ENCODE peak calls at places on chromosomes 1 and 21, in seven cellular contexts. O is PC-3, W is fibroblast of lung, Y is hepatocyte, G is H9, D is K562, N is neuronal stem cell. A is an unnamed sample.
A peak's percentile ranks its signal among the peaks of the same experiment; 100 is the strongest.

GRCh38 chr1:14954210-14954609 is 199.3 kb upstream of the TMEM51 start:
- DNase-seq in G (no peak), D (no peak), N (no peak), W (peak; percentile 56), Y (no peak), O (peak; percentile 50), A (no peak)

GRCh38 chr1:5860277-5860676 is 131.9 kb downstream of the NPHP4 start:
- DNase-seq in G (no peak), O (no peak), N (no peak), W (no peak), Y (no peak), D (no peak), A (no peak)

GRCh38 chr1:1730870-1731269 is 6.7 kb upstream of the CDK11A start:
- DNase-seq in W (no peak), G (no peak), O (no peak), D (no peak), Y (no peak), N (no peak), A (no peak)

GRCh38 chr1:912740-913301 is 10.9 kb upstream of the SAMD11 start:
- DNase-seq in D (no peak), O (no peak), G (peak; percentile 68), N (no peak), W (no peak), Y (peak; percentile 66), A (no peak)

GRCh38 chr1:241470361-241470760 is 49.2 kb downstream of the FH start:
- DNase-seq in G (no peak), O (no peak), Y (no peak), N (no peak), W (no peak), D (no peak), A (no peak)

GRCh38 chr1:17673335-17674075 is 81.6 kb upstream of the ACTL8 start:
- DNase-seq in G (no peak), O (no peak), Y (no peak), W (no peak), D (no peak), N (no peak), A (no peak)

GRCh38 chr1:95233321-95233736 is 681 bp upstream of the RWDD3 start:
- DNase-seq in N (peak; percentile 23), D (peak; percentile 22), W (peak; percentile 31), G (no peak), O (peak; percentile 27), Y (peak; percentile 60), A (no peak)

GRCh38 chr1:9559673-9560072 is 20.4 kb downstream of the SLC25A33 start:
- DNase-seq in G (no peak), O (no peak), W (no peak), N (no peak), D (no peak), Y (no peak), A (no peak)

GRCh38 chr1:201906336-201906735 is 17.6 kb downstream of the SHISA4 start:
- DNase-seq in N (no peak), W (no peak), G (no peak), O (no peak), D (no peak), Y (no peak), A (no peak)

GRCh38 chr1:206575894-206576737 is 36.1 kb downstream of the EIF2D start:
- DNase-seq in D (no peak), Y (no peak), N (no peak), O (no peak), G (no peak), W (no peak), A (no peak)

GRCh38 chr1:111234866-111235265 is 7.4 kb downstream of the CHI3L2 start:
- DNase-seq in O (peak; percentile 84), W (peak; percentile 13), G (no peak), N (no peak), Y (no peak), D (no peak), A (no peak)

GRCh38 chr1:203807211-203807610 is 11.8 kb downstream of the ZBED6 start:
- DNase-seq in W (peak; percentile 80), Y (peak; percentile 15), G (no peak), D (no peak), O (no peak), N (no peak), A (no peak)

GRCh38 chr1:170853867-170854266 is 81.5 kb upstream of the MROH9 start:
- DNase-seq in D (no peak), N (no peak), O (no peak), Y (no peak), W (no peak), G (no peak), A (no peak)

GRCh38 chr21:38234395-38235142 is 22.2 kb upstream of the KCNJ15 start:
- DNase-seq in O (peak; percentile 95), G (no peak), W (no peak), Y (peak; percentile 50), N (no peak), D (no peak), A (no peak)

GRCh38 chr1:155003766-155004351 is 1.3 kb downstream of the ZBTB7B start:
- DNase-seq in D (peak; percentile 90), W (peak; percentile 61), O (peak; percentile 59), G (peak; percentile 76), N (no peak), Y (peak; percentile 63), A (no peak)

GRCh38 chr21:45412909-45413581 is 8.1 kb downstream of the COL18A1 start:
- DNase-seq in G (no peak), O (no peak), W (no peak), D (no peak), Y (no peak), N (no peak), A (no peak)

DNA sequence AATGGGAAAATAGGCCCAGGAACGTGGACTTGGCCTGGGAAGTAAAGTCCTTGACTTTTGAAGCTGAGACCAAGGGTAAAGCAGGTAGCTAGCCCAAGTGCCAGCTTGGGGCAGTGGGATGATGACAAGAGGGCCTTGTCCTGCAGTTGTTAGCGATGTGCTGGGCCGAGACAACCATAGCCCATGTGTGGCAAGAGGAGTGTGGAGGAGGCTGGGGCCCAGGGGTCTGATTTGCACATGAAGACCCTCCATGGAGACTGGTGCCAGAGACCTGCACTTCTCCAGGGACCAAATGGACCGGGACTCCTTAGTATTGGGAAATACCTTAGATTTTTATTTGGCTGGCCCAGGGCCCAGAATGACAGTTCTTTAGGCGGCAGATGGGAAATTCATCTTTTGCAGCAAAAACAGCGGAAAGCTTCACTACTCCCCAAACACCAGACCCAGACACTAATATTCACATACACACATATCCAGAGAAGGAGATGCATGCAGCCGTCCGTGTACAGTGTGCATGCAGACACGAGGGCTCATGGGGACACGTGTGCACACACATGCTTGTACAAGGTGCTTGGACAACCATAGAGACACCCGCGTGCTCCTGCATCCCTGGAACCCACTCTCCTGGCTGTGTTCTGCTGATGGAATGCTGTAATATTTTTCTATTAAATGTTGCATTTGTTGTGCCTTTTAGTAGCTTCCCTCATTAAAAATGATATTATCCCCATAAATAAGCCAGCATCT is 78.1 kb upstream of the CSF3R start:
- DNase-seq in O (no peak), D (no peak), N (no peak), Y (no peak), W (no peak), G (peak; percentile 19), A (no peak)
- H2AFZ ChIP-seq in O (no peak overlapping the region), D (no peak overlapping the region), N (no peak overlapping the region), Y (no peak overlapping the region), W (no peak overlapping the region), G (no peak overlapping the region), A (no peak overlapping the region)

DNA sequence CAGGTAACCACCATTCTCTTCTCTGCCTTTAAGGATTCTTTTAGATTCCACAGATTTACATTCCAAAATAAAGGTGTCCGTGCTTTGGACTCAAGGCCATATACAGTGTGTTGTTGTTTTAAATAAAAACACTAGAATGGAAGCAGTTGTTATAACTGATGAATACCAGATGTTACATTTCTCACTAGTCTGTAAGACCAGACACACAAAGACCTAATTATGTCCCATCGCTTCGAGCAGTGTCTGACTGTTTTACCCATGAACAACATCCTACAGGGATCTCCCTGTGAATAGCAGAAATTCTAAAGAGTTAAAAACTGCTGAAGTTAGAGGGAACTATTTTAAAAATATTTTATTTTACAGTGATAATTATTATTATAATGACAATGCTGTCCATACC is 574.7 kb upstream of the ZP4 start:
- DNase-seq in D (no peak), G (no peak), N (no peak), W (no peak), O (no peak), Y (no peak), A (no peak)
- H2AFZ ChIP-seq in D (no peak overlapping the region), G (no peak overlapping the region), N (no peak overlapping the region), W (no peak overlapping the region), O (no peak overlapping the region), Y (no peak overlapping the region), A (no peak overlapping the region)

GRCh38 chr1:30197616-30197934 is 525.8 kb downstream of the MATN1 start:
- DNase-seq in O (no peak), N (no peak), G (no peak), D (no peak), W (peak; percentile 62), Y (no peak), A (no peak)
- H2AFZ ChIP-seq in O (no peak overlapping the region), N (no peak overlapping the region), G (no peak overlapping the region), D (no peak overlapping the region), W (no peak overlapping the region), Y (no peak overlapping the region), A (no peak overlapping the region)

GRCh38 chr1:162365284-162366041 is 11.2 kb downstream of the SPATA46 start:
- DNase-seq in Y (no peak), W (no peak), G (no peak), O (no peak), D (no peak), N (no peak), A (no peak)

GRCh38 chr1:162366671-162367070 is 10.0 kb downstream of the SPATA46 start:
- DNase-seq in N (no peak), W (no peak), Y (no peak), O (no peak), D (peak; percentile 55), G (no peak), A (no peak)

GRCh38 chr1:162363823-162364222 is 12.8 kb downstream of the SPATA46 start:
- DNase-seq in Y (no peak), D (no peak), N (no peak), G (no peak), O (no peak), W (no peak), A (no peak)

GRCh38 chr1:162366149-162366548 is 10.5 kb downstream of the SPATA46 start:
- DNase-seq in O (no peak), W (no peak), Y (no peak), N (no peak), G (no peak), D (no peak), A (no peak)

GRCh38 chr1:162364498-162364897 is 12.2 kb downstream of the SPATA46 start:
- DNase-seq in O (no peak), D (no peak), N (no peak), G (no peak), W (no peak), Y (no peak), A (no peak)
- H2AFZ ChIP-seq in O (no peak overlapping the region), D (peak overlapping the region; percentile 32), N (no peak overlapping the region), G (no peak overlapping the region), W (no peak overlapping the region), Y (no peak overlapping the region), A (no peak overlapping the region)

DNA sequence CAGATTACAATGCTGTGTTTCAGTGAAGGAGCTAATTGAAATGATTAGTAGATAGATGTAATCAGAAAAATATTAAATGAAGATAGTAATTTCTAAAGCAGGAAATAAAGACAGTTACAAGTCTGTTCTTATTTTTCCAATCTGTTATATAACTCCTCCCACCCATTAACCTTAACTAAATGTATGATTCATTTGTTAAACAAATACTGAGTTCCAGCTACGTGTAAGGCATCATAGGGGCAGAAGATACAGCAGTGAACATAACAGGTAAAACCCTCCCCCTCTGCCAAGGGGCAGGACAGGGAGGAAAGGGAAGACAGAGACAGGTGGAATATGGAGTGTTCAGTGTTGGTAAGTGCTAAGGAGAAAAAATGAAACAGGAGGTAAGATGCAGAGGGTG is at the start of gene FAM177B:
- DNase-seq in G (no peak), D (no peak), N (no peak), Y (peak; percentile 21), W (no peak), O (peak; percentile 93), A (no peak)
- H2AFZ ChIP-seq in G (no peak within 1 kb of the TSS), D (no peak within 1 kb of the TSS), N (no peak within 1 kb of the TSS), Y (no peak within 1 kb of the TSS), W (no peak within 1 kb of the TSS), O (no peak within 1 kb of the TSS), A (no peak within 1 kb of the TSS)